ENCODE peak calls at places on chromosomes 5 and 9, in five cellular contexts. T is GM12878, U is HCT116, F is NB4, S is heart left ventricle. Q is an unnamed sample.

GRCh38 chr5:112737088-112737471 is 605 bp upstream of the APC start:
- DNase-seq in S (no peak), F (peak), U (no peak), T (no peak), Q (peak)

GRCh38 chr9:29044959-29045358 is 1471.7 kb upstream of the C9orf72 start:
- DNase-seq in S (no peak), T (no peak), F (no peak), U (peak), Q (no peak)

GRCh38 chr9:32841314-32841713 is 58.0 kb downstream of the TMEM215 start:
- DNase-seq in T (no peak), F (no peak), S (no peak), U (no peak), Q (no peak)

GRCh38 chr5:113770648-113771047 is 257.2 kb downstream of the YTHDC2 start:
- DNase-seq in F (no peak), U (no peak), S (no peak), T (no peak), Q (no peak)

GRCh38 chr5:181217111-181217804 is 5.8 kb upstream of the TRIM41 start:
- DNase-seq in T (peak), F (peak), U (no peak), S (peak), Q (no peak)

GRCh38 chr5:75007537-75007847 is 44.9 kb downstream of the GCNT4 start:
- DNase-seq in T (no peak), S (no peak), U (no peak), F (peak), Q (no peak)

GRCh38 chr9:91781906-91782305 is 168.1 kb downstream of the ROR2 start:
- DNase-seq in T (no peak), U (no peak), S (no peak), F (no peak), Q (no peak)

GRCh38 chr9:108816037-108816436 is 39.7 kb downstream of the ACTL7B start:
- DNase-seq in F (peak), T (no peak), S (no peak), U (no peak), Q (no peak)

GRCh38 chr5:80234311-80234948 is 21.4 kb downstream of the SERINC5 start:
- DNase-seq in U (no peak), T (no peak), F (no peak), S (no peak), Q (peak)

GRCh38 chr5:27315541-27316282 is 277.3 kb upstream of the CDH9 start:
- DNase-seq in T (no peak), F (no peak), U (no peak), S (no peak), Q (no peak)

GRCh38 chr9:4979224-4979623 is 5.8 kb upstream of the JAK2 start:
- DNase-seq in U (no peak), S (no peak), T (no peak), F (no peak), Q (no peak)

GRCh38 chr5:50853151-50853550 is 186.7 kb downstream of the PARP8 start:
- DNase-seq in T (peak), S (peak), F (peak), U (no peak), Q (no peak)

GRCh38 chr9:108869092-108869725 is 7.1 kb downstream of the ACTL7A start:
- DNase-seq in T (no peak), U (peak), F (no peak), S (no peak), Q (no peak)

GRCh38 chr5:113663879-113664278 is 150.4 kb downstream of the YTHDC2 start:
- DNase-seq in U (peak), F (peak), T (no peak), S (no peak), Q (peak)

GRCh38 chr9:77305622-77306365 is 128.5 kb downstream of the VPS13A start:
- DNase-seq in F (no peak), U (no peak), S (no peak), T (no peak), Q (no peak)

GRCh38 chr9:133708770-133709611 is 29.2 kb downstream of the SARDH start:
- DNase-seq in T (peak), S (no peak), U (no peak), F (no peak), Q (no peak)

GRCh38 chr5:177511796-177512675 is 2.4 kb upstream of the DOK3 start:
- DNase-seq in S (no peak), U (no peak), T (no peak), F (no peak), Q (no peak)

GRCh38 chr9:24413651-24414050 is 132.0 kb downstream of the IZUMO3 start:
- DNase-seq in F (no peak), T (no peak), S (no peak), U (no peak), Q (no peak)

GRCh38 chr9:34656992-34657391 is 5.0 kb downstream of the IL11RA start:
- DNase-seq in T (no peak), S (no peak), F (no peak), U (no peak), Q (no peak)

GRCh38 chr9:136729144-136729543 is 13.6 kb downstream of the LCN10 start:
- DNase-seq in U (no peak), T (no peak), S (no peak), F (peak), Q (peak)

GRCh38 chr5:30030110-30030509 is 1163.4 kb upstream of the CDH6 start:
- DNase-seq in F (no peak), U (no peak), T (no peak), S (no peak), Q (no peak)

GRCh38 chr5:134370871-134371833 is at the start of gene UBE2B:
- DNase-seq in T (peak), S (peak), U (peak), F (peak), Q (peak)
- TF ChIP-seq POLR2A in T (peak), S (no peak), U (peak), F (peak), Q (peak)

GRCh38 chr5:132868754-132869153 is 2.3 kb downstream of the UQCRQ start:
- DNase-seq in U (no peak), F (no peak), S (no peak), T (no peak), Q (no peak)

GRCh38 chr5:132867046-132867451 is 607 bp downstream of the UQCRQ start:
- DNase-seq in F (no peak), S (no peak), T (no peak), U (no peak), Q (no peak)

GRCh38 chr5:132865668-132866341 is 464 bp downstream of the GDF9 start:
- DNase-seq in F (no peak), S (no peak), U (no peak), T (no peak), Q (no peak)

GRCh38 chr5:132870801-132871200 is 2.7 kb upstream of the LEAP2 start:
- DNase-seq in U (no peak), S (no peak), T (no peak), F (no peak), Q (no peak)

DNA sequence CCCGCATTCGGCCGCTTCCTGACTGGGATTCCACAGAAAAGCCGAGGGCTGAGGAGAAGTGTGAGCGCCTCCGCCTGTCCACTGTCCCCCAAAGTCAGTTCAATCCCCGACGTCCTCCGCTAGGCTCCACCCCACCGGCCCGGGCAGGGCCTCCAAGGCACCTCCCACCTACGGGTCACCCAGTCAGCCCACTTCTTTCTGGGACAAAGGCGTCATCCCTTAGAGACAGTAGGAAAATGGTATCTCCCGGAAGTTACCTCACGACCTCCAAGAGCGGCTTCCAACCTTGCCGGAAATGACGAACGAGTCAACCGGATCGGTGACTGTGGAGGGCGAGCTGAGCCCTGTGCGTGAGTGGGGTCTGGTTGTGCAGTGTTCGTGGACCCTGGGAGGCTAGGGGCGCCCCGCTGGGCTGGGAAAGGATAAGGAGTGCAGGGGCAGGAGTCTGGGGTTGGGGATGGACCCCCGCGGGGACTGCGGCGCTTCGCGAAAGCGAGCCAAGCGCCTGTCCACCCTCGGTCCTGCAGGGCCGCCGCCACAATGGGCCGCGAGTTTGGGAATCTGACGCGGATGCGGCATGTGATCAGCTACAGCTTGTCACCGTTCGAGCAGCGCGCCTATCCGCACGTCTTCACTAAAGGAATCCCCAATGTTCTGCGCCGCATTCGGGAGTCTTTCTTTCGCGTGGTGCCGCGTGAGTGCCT is at the start of the genes GDF9 and UQCRQ:
- DNase-seq in S (peak), T (peak), F (peak), U (peak), Q (peak)
- TF ChIP-seq POLR2A in S (peak), T (peak), F (peak), U (peak), Q (peak)

DNA sequence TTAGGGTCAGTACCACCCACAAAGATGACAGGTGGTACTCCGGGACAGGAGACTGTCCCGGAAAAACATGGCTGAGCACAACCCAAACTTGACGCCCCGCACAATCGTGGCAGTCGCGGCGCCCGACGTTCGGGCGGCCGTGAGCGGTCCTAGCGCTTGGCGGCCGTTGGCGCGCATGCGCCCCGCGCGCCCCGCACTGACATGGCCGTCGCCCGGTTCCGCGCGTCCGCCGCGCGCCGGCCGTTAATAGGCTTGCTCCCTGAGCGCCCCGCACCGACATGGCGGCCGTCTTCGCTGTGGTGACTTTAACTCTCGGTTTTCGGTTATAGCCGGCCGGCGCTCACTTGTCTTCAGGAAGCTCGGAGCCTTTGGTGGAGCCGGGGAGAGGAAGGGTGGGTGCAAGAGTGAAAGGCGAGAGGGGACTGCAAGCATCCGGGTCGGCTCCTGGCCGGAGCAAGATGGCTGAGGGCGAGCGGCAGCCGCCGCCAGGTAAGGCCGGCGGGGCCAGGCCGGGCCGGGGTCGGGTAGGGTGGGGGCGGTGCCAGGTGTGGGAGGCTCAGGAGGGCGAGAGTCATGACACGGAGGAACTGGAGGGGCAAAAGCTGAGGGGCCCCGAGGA is at the start of gene PTPA:
- DNase-seq in F (peak), U (peak), T (no peak), S (peak), Q (peak)
- TF ChIP-seq POLR2A in F (peak), U (no peak), T (peak), S (no peak), Q (peak)

DNA sequence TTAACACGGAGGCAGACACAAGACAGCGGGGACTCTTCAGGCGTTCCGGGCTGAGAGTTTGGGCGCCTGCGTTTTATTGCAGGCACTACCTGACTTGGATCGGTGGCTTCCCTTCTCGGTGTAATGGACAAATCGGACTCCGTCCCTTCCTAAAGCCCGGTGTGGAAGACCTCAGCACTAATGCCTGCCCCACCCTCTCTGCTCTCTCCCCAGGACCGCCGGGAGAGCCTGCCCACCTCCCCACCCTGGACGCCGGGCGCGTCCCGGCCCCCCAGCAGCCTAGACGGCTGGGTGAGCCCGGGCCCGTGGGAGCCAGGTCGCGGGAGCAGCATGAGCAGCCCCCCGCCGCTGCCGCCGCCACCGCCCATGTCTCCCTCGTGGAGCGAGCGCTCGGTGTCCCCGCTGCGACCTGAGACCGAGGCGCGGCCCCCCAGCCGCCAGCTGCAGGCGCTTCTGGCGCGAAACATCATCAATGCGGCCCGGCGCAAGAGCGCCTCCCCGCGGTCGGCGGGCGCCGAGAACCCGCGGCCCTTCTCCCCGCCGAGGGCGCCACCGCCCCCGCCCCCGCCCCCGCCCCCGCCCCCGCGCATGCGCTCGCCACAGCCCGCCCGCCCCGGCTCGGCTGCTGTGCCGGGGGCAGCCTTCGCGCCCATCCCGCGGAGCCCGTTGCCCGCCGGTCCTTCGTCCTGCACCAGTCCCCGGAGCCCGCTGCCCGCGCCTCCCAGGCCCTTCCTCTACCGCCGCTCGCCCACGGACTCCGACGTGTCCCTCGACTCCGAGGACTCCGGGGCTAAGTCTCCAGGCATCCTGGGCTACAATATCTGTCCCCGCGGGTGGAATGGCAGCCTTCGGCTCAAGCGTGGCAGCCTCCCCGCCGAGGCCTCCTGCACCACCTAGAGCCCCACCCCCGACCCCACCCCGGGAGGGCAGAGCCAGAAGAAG is 4.6 kb upstream of the MYOZ3 start:
- DNase-seq in U (no peak), S (peak), F (peak), T (peak), Q (peak)
- TF ChIP-seq POLR2A in U (no peak), S (no peak), F (peak), T (peak), Q (no peak)

GRCh38 chr9:129490583-129491485 is 130.1 kb downstream of the C9orf50 start:
- DNase-seq in F (no peak), T (no peak), U (no peak), S (no peak), Q (no peak)
- TF ChIP-seq POLR2A in F (no peak), T (no peak), U (no peak), S (no peak), Q (no peak)

GRCh38 chr5:147854331-147854730 is 22.9 kb upstream of the SPINK1 start:
- DNase-seq in F (no peak), S (no peak), T (no peak), U (no peak), Q (no peak)

GRCh38 chr5:147851578-147851977 is 20.1 kb upstream of the SPINK1 start:
- DNase-seq in S (no peak), F (no peak), U (no peak), T (no peak), Q (no peak)

GRCh38 chr5:147853372-147853987 is 22.0 kb upstream of the SPINK1 start:
- DNase-seq in F (no peak), T (no peak), U (no peak), S (no peak), Q (no peak)

GRCh38 chr5:147854894-147855773 is 23.4 kb upstream of the SCGB3A2 start:
- DNase-seq in F (no peak), S (no peak), U (no peak), T (no peak), Q (no peak)

GRCh38 chr5:147852365-147852764 is 20.9 kb upstream of the SPINK1 start:
- DNase-seq in F (no peak), U (no peak), S (no peak), T (no peak), Q (no peak)
- TF ChIP-seq POLR2A in F (no peak), U (no peak), S (no peak), T (no peak), Q (no peak)

DNA sequence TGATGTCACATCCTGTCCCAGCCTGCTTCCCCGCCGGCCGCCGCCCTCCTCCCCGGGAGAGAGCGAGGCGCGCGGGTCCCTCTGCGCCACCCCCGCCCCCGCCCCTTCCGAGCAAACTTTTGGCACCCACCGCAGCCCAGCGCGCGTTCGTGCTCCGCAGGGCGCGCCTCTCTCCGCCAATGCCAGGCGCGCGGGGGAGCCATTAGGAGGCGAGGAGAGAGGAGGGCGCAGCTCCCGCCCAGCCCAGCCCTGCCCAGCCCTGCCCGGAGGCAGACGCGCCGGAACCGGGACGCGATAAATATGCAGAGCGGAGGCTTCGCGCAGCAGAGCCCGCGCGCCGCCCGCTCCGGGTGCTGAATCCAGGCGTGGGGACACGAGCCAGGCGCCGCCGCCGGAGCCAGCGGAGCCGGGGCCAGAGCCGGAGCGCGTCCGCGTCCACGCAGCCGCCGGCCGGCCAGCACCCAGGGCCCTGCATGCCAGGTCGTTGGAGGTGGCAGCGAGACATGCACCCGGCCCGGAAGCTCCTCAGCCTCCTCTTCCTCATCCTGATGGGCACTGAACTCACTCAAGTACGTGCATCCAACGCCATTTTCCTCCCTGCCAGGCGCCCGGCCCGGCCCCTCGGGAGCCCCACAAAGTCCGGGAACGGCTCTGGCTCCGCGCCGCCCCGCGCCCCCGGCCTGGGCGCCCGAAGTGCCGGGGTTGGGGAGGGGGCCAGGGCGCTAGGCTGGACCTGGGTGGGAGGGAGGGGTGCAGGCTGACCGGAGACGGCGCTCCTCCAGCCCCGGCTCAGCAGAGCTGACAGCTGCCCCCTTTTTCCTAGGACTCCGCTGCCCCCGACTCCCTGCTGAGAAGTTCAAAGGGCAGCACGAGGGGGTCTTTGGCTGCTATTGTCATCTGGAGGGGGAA is 12.0 kb upstream of the OLFM1 start:
- DNase-seq in F (no peak), U (no peak), T (no peak), S (peak), Q (no peak)
- TF ChIP-seq POLR2A in F (no peak), U (no peak), T (no peak), S (no peak), Q (no peak)

GRCh38 chr5:76625087-76625860 is 2.1 kb upstream of the F2RL2 start:
- DNase-seq in U (no peak), S (no peak), T (no peak), F (no peak), Q (peak)

GRCh38 chr5:76622076-76622475 is 1.1 kb downstream of the F2RL2 start:
- DNase-seq in F (no peak), S (no peak), T (no peak), U (no peak), Q (no peak)

GRCh38 chr5:76626738-76627137 is 3.5 kb upstream of the F2RL2 start:
- DNase-seq in S (no peak), U (no peak), T (no peak), F (peak), Q (no peak)

GRCh38 chr5:76620166-76620565 is 3.0 kb downstream of the F2RL2 start:
- DNase-seq in F (no peak), U (no peak), T (no peak), S (no peak), Q (no peak)

DNA sequence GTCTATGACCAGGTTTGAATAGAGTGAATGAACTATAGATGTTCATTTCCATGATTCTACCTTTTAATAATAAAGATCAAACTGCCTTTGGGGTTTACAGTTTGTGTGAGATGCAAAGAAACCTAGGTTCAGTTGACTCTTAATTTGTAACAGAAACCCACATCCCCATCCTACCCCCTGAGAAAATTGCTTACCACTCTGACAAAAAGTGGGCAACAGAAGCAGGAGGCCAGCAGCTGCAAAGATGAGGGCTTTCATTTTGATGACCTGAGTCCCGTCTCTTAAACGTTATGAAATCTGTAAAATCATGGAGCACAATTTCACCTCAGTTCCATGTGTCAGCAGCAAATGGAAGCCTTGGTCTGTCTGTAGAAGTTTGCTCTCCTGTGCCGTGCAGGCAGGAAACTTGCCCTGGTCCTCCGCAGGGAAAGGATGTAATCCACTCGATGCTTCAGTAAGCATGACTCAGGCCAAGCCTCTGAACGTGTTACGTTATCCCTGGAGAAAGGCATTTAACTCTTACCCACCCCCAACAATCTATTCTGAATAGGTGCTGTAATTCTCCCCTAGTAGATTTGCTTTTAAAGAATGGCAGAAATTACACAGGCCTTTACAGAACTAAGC is at the start of gene F2RL2:
- DNase-seq in S (peak), F (no peak), U (no peak), T (no peak), Q (no peak)
- TF ChIP-seq POLR2A in S (no peak), F (no peak), U (no peak), T (no peak), Q (no peak)